ENCODE peak calls at places on chromosomes 2 and 18, in ten cellular contexts. One of them, this sample, is unnamed.

GRCh38 chr2:21841341-21841740 is 717.6 kb downstream of the TDRD15 start:
- DNase-seq in tibial artery: no peak
- DNase-seq in pancreas: no peak
- DNase-seq in lower lobe of right lung: no peak
- DNase-seq in mammary epithelial cell: no peak
- DNase-seq in left lung: no peak
- DNase-seq in BJ: no peak
- DNase-seq in endodermal cell: peak; percentile 53
- DNase-seq in cardiac muscle cell: no peak
- DNase-seq in body of pancreas: no peak
- DNase-seq in this sample: no peak

GRCh38 chr2:20630967-20631366 is 19.9 kb downstream of the HS1BP3 start:
- DNase-seq in pancreas: no peak
- DNase-seq in BJ: no peak
- DNase-seq in cardiac muscle cell: no peak
- DNase-seq in tibial artery: no peak
- DNase-seq in endodermal cell: no peak
- DNase-seq in left lung: peak; percentile 20
- DNase-seq in mammary epithelial cell: no peak
- DNase-seq in lower lobe of right lung: peak; percentile 9
- DNase-seq in body of pancreas: no peak
- DNase-seq in this sample: no peak

GRCh38 chr2:201697899-201698298 is 545 bp downstream of the MPP4 start:
- DNase-seq in BJ: peak; percentile 71
- DNase-seq in cardiac muscle cell: no peak
- DNase-seq in mammary epithelial cell: peak; percentile 22
- DNase-seq in lower lobe of right lung: no peak
- DNase-seq in left lung: no peak
- DNase-seq in tibial artery: no peak
- DNase-seq in pancreas: no peak
- DNase-seq in endodermal cell: no peak
- DNase-seq in body of pancreas: no peak
- DNase-seq in this sample: peak; percentile 84

GRCh38 chr2:151482310-151482709 is 72.6 kb downstream of the RIF1 start:
- DNase-seq in mammary epithelial cell: no peak
- DNase-seq in pancreas: no peak
- DNase-seq in tibial artery: no peak
- DNase-seq in lower lobe of right lung: peak; percentile 51
- DNase-seq in BJ: no peak
- DNase-seq in left lung: no peak
- DNase-seq in cardiac muscle cell: no peak
- DNase-seq in body of pancreas: no peak
- DNase-seq in endodermal cell: no peak
- DNase-seq in this sample: no peak

GRCh38 chr2:39920318-39920775 is 141.3 kb upstream of the THUMPD2 start:
- DNase-seq in tibial artery: no peak
- DNase-seq in mammary epithelial cell: no peak
- DNase-seq in lower lobe of right lung: no peak
- DNase-seq in cardiac muscle cell: peak; percentile 5
- DNase-seq in body of pancreas: no peak
- DNase-seq in pancreas: no peak
- DNase-seq in BJ: no peak
- DNase-seq in endodermal cell: no peak
- DNase-seq in left lung: no peak
- DNase-seq in this sample: no peak

GRCh38 chr2:100902833-100903405 is 83.0 kb downstream of the NPAS2 start:
- DNase-seq in lower lobe of right lung: no peak
- DNase-seq in left lung: no peak
- DNase-seq in mammary epithelial cell: peak; percentile 92
- DNase-seq in cardiac muscle cell: no peak
- DNase-seq in body of pancreas: no peak
- DNase-seq in endodermal cell: no peak
- DNase-seq in pancreas: no peak
- DNase-seq in BJ: peak; percentile 98
- DNase-seq in tibial artery: no peak
- DNase-seq in this sample: peak; percentile 99

GRCh38 chr2:1746174-1747064 is 2.1 kb upstream of the PXDN start:
- DNase-seq in left lung: no peak
- DNase-seq in lower lobe of right lung: no peak
- DNase-seq in body of pancreas: no peak
- DNase-seq in tibial artery: no peak
- DNase-seq in endodermal cell: peak; percentile 27
- DNase-seq in mammary epithelial cell: no peak
- DNase-seq in BJ: no peak
- DNase-seq in pancreas: peak; percentile 20
- DNase-seq in cardiac muscle cell: no peak
- DNase-seq in this sample: no peak

GRCh38 chr2:26653207-26654060 is 12.3 kb upstream of the CIB4 start:
- DNase-seq in mammary epithelial cell: no peak
- DNase-seq in cardiac muscle cell: peak; percentile 37
- DNase-seq in body of pancreas: no peak
- DNase-seq in tibial artery: no peak
- DNase-seq in endodermal cell: peak; percentile 46
- DNase-seq in pancreas: no peak
- DNase-seq in left lung: no peak
- DNase-seq in lower lobe of right lung: no peak
- DNase-seq in BJ: no peak
- DNase-seq in this sample: no peak

GRCh38 chr2:182372661-182373060 is 54.2 kb downstream of the PDE1A start:
- DNase-seq in left lung: no peak
- DNase-seq in endodermal cell: no peak
- DNase-seq in lower lobe of right lung: no peak
- DNase-seq in cardiac muscle cell: no peak
- DNase-seq in tibial artery: no peak
- DNase-seq in mammary epithelial cell: peak; percentile 86
- DNase-seq in BJ: peak; percentile 65
- DNase-seq in pancreas: no peak
- DNase-seq in body of pancreas: peak; percentile 36
- DNase-seq in this sample: peak; percentile 87

GRCh38 chr2:26854283-26854827 is 6.4 kb downstream of the DPYSL5 start:
- DNase-seq in pancreas: no peak
- DNase-seq in endodermal cell: no peak
- DNase-seq in cardiac muscle cell: no peak
- DNase-seq in tibial artery: no peak
- DNase-seq in body of pancreas: no peak
- DNase-seq in lower lobe of right lung: no peak
- DNase-seq in BJ: no peak
- DNase-seq in left lung: no peak
- DNase-seq in mammary epithelial cell: no peak
- DNase-seq in this sample: no peak

GRCh38 chr2:180999274-180999964 is 19.0 kb downstream of the UBE2E3 start:
- DNase-seq in left lung: no peak
- DNase-seq in lower lobe of right lung: no peak
- DNase-seq in body of pancreas: no peak
- DNase-seq in mammary epithelial cell: no peak
- DNase-seq in endodermal cell: no peak
- DNase-seq in cardiac muscle cell: no peak
- DNase-seq in tibial artery: no peak
- DNase-seq in pancreas: no peak
- DNase-seq in BJ: no peak
- DNase-seq in this sample: no peak

GRCh38 chr2:162967826-162968225 is 129.3 kb upstream of the KCNH7 start:
- DNase-seq in body of pancreas: no peak
- DNase-seq in cardiac muscle cell: peak; percentile 41
- DNase-seq in tibial artery: no peak
- DNase-seq in endodermal cell: no peak
- DNase-seq in pancreas: no peak
- DNase-seq in BJ: no peak
- DNase-seq in mammary epithelial cell: no peak
- DNase-seq in lower lobe of right lung: no peak
- DNase-seq in left lung: no peak
- DNase-seq in this sample: no peak

GRCh38 chr2:231348173-231348572 is 47.3 kb upstream of the B3GNT7 start:
- DNase-seq in lower lobe of right lung: peak; percentile 57
- DNase-seq in endodermal cell: peak; percentile 24
- DNase-seq in body of pancreas: no peak
- DNase-seq in pancreas: no peak
- DNase-seq in left lung: no peak
- DNase-seq in BJ: peak; percentile 9
- DNase-seq in mammary epithelial cell: peak; percentile 61
- DNase-seq in tibial artery: no peak
- DNase-seq in cardiac muscle cell: no peak
- DNase-seq in this sample: no peak

GRCh38 chr2:113324684-113325160 is 46.0 kb upstream of the PAX8 start:
- DNase-seq in cardiac muscle cell: peak; percentile 72
- DNase-seq in body of pancreas: peak; percentile 44
- DNase-seq in pancreas: peak; percentile 77
- DNase-seq in BJ: no peak
- DNase-seq in tibial artery: no peak
- DNase-seq in left lung: peak; percentile 83
- DNase-seq in mammary epithelial cell: peak; percentile 65
- DNase-seq in endodermal cell: peak; percentile 88
- DNase-seq in lower lobe of right lung: peak; percentile 47
- DNase-seq in this sample: peak; percentile 70

GRCh38 chr18:44536041-44536440 is 144.6 kb upstream of the SETBP1 start:
- DNase-seq in lower lobe of right lung: no peak
- DNase-seq in body of pancreas: no peak
- DNase-seq in BJ: peak; percentile 65
- DNase-seq in tibial artery: no peak
- DNase-seq in mammary epithelial cell: peak; percentile 65
- DNase-seq in pancreas: no peak
- DNase-seq in endodermal cell: no peak
- DNase-seq in cardiac muscle cell: no peak
- DNase-seq in left lung: no peak
- DNase-seq in this sample: peak; percentile 81

GRCh38 chr2:3377612-3378432 is at the start of gene EIPR1:
- DNase-seq in tibial artery: peak; percentile 98
- DNase-seq in lower lobe of right lung: peak; percentile 99
- DNase-seq in cardiac muscle cell: peak; percentile 98
- DNase-seq in endodermal cell: peak; percentile 100
- DNase-seq in body of pancreas: peak; percentile 98
- DNase-seq in BJ: peak; percentile 93
- DNase-seq in mammary epithelial cell: peak; percentile 98
- DNase-seq in left lung: peak; percentile 99
- DNase-seq in pancreas: peak; percentile 97
- DNase-seq in this sample: peak; percentile 99

GRCh38 chr18:57444301-57444759 is 9.2 kb downstream of the ONECUT2 start:
- DNase-seq in lower lobe of right lung: no peak
- DNase-seq in tibial artery: no peak
- DNase-seq in body of pancreas: no peak
- DNase-seq in endodermal cell: no peak
- DNase-seq in BJ: no peak
- DNase-seq in cardiac muscle cell: no peak
- DNase-seq in left lung: no peak
- DNase-seq in pancreas: no peak
- DNase-seq in mammary epithelial cell: no peak
- DNase-seq in this sample: no peak

GRCh38 chr2:96374211-96374951 is 38.8 kb downstream of the NCAPH start:
- DNase-seq in BJ: no peak
- DNase-seq in body of pancreas: peak; percentile 82
- DNase-seq in left lung: no peak
- DNase-seq in pancreas: peak; percentile 67
- DNase-seq in cardiac muscle cell: peak; percentile 11
- DNase-seq in mammary epithelial cell: peak; percentile 27
- DNase-seq in endodermal cell: no peak
- DNase-seq in tibial artery: peak; percentile 58
- DNase-seq in lower lobe of right lung: no peak
- DNase-seq in this sample: peak; percentile 20

GRCh38 chr18:4734903-4735302 is 279.8 kb upstream of the DLGAP1 start:
- DNase-seq in mammary epithelial cell: no peak
- DNase-seq in lower lobe of right lung: no peak
- DNase-seq in body of pancreas: no peak
- DNase-seq in cardiac muscle cell: no peak
- DNase-seq in tibial artery: no peak
- DNase-seq in left lung: no peak
- DNase-seq in BJ: no peak
- DNase-seq in endodermal cell: no peak
- DNase-seq in pancreas: no peak
- DNase-seq in this sample: no peak
- TF ChIP-seq CTCF in mammary epithelial cell: no peak
- TF ChIP-seq CTCF in lower lobe of right lung: no peak
- TF ChIP-seq CTCF in body of pancreas: no peak
- TF ChIP-seq CTCF in cardiac muscle cell: no peak
- TF ChIP-seq CTCF in tibial artery: no peak
- TF ChIP-seq CTCF in left lung: no peak
- TF ChIP-seq CTCF in BJ: no peak
- TF ChIP-seq CTCF in endodermal cell: no peak
- TF ChIP-seq CTCF in pancreas: no peak
- TF ChIP-seq CTCF in this sample: no peak

GRCh38 chr2:64745562-64745961 is 91.8 kb upstream of the SERTAD2 start:
- DNase-seq in endodermal cell: no peak
- DNase-seq in body of pancreas: no peak
- DNase-seq in left lung: no peak
- DNase-seq in cardiac muscle cell: peak; percentile 32
- DNase-seq in pancreas: no peak
- DNase-seq in mammary epithelial cell: no peak
- DNase-seq in tibial artery: no peak
- DNase-seq in lower lobe of right lung: no peak
- DNase-seq in BJ: no peak
- DNase-seq in this sample: no peak
- H3K4me3 ChIP-seq in endodermal cell: no peak overlapping the region
- H3K4me3 ChIP-seq in body of pancreas: no peak overlapping the region
- H3K4me3 ChIP-seq in left lung: no peak overlapping the region
- H3K4me3 ChIP-seq in cardiac muscle cell: no peak overlapping the region
- H3K4me3 ChIP-seq in pancreas: no peak overlapping the region
- H3K4me3 ChIP-seq in mammary epithelial cell: no peak overlapping the region
- H3K4me3 ChIP-seq in tibial artery: no peak overlapping the region
- H3K4me3 ChIP-seq in lower lobe of right lung: no peak overlapping the region
- H3K4me3 ChIP-seq in BJ: no peak overlapping the region
- H3K4me3 ChIP-seq in this sample: no peak overlapping the region

GRCh38 chr2:12547771-12548170 is 169.0 kb upstream of the TRIB2 start:
- DNase-seq in endodermal cell: peak; percentile 77
- DNase-seq in BJ: no peak
- DNase-seq in mammary epithelial cell: no peak
- DNase-seq in cardiac muscle cell: no peak
- DNase-seq in body of pancreas: no peak
- DNase-seq in left lung: no peak
- DNase-seq in tibial artery: no peak
- DNase-seq in pancreas: no peak
- DNase-seq in lower lobe of right lung: no peak
- DNase-seq in this sample: no peak
- TF ChIP-seq CTCF in endodermal cell: peak; percentile 75
- TF ChIP-seq CTCF in BJ: no peak
- TF ChIP-seq CTCF in mammary epithelial cell: no peak
- TF ChIP-seq CTCF in cardiac muscle cell: no peak
- TF ChIP-seq CTCF in body of pancreas: no peak
- TF ChIP-seq CTCF in left lung: no peak
- TF ChIP-seq CTCF in tibial artery: no peak
- TF ChIP-seq CTCF in pancreas: no peak
- TF ChIP-seq CTCF in lower lobe of right lung: no peak
- TF ChIP-seq CTCF in this sample: no peak

DNA sequence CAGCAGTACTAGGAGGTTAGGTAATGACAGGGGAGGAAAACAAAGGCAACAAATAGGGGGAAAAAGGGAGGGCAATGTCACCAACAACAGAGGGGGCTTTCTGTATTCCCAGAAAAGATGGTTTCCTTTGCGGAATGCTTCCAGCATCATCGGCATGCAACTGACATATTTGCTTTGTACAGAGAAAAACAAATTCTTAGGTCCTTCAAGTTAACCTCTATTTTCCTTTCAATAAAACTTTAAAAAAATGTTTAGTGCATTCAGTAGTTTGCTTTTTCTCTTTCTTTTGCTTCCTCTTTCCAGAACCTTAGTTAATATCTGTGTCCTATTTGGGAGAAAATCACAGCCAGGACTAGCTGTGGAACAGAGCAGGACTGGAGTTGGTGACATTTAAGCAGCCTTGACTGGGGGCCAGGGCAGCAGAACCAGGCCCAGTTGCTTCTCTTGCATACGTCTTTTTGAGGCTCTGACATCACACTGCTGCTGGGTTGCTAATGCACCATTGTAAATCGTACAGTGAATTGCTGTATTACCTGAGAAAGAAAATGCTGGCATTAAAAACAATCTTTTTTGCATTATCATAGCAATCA is 188.3 kb upstream of the FANCL start:
- DNase-seq in lower lobe of right lung: no peak
- DNase-seq in endodermal cell: no peak
- DNase-seq in left lung: no peak
- DNase-seq in mammary epithelial cell: no peak
- DNase-seq in BJ: no peak
- DNase-seq in tibial artery: no peak
- DNase-seq in cardiac muscle cell: no peak
- DNase-seq in body of pancreas: no peak
- DNase-seq in pancreas: no peak
- DNase-seq in this sample: no peak
- H3K4me3 ChIP-seq in lower lobe of right lung: no peak overlapping the region
- H3K4me3 ChIP-seq in endodermal cell: peak overlapping the region; percentile 84
- H3K4me3 ChIP-seq in left lung: no peak overlapping the region
- H3K4me3 ChIP-seq in mammary epithelial cell: no peak overlapping the region
- H3K4me3 ChIP-seq in BJ: no peak overlapping the region
- H3K4me3 ChIP-seq in tibial artery: no peak overlapping the region
- H3K4me3 ChIP-seq in cardiac muscle cell: peak overlapping the region; percentile 51
- H3K4me3 ChIP-seq in body of pancreas: no peak overlapping the region
- H3K4me3 ChIP-seq in pancreas: no peak overlapping the region
- H3K4me3 ChIP-seq in this sample: no peak overlapping the region

This sample was measured in astrocyte of the spinal cord.